ENCODE peak calls at places on chromosomes 5 and 9, in seven cellular contexts. C is lower lobe of right lung, U is body of pancreas, V is coronary artery, I is BJ, E is psoas muscle, R is uterus. O is an unnamed sample.

GRCh38 chr5:174316326-174316725 is 270.8 kb downstream of the NSG2 start:
- DNase-seq in E (no peak), C (no peak), R (no peak), U (no peak), I (no peak), V (no peak), O (no peak)

GRCh38 chr5:40570408-40571129 is 109.1 kb upstream of the PTGER4 start:
- DNase-seq in C (no peak), E (no peak), U (no peak), I (peak; percentile 20), V (no peak), R (no peak), O (no peak)

GRCh38 chr9:96169488-96169887 is 132.5 kb downstream of the HSD17B3 start:
- DNase-seq in C (no peak), I (no peak), E (no peak), R (no peak), V (no peak), U (peak; percentile 23), O (peak; percentile 48)

GRCh38 chr9:129866373-129867137 is 31.3 kb downstream of the USP20 start:
- DNase-seq in U (no peak), E (no peak), I (no peak), V (no peak), C (no peak), R (no peak), O (no peak)

GRCh38 chr5:55691265-55692105 is 20.6 kb downstream of the SLC38A9 start:
- DNase-seq in E (no peak), C (no peak), R (no peak), U (no peak), I (no peak), V (no peak), O (no peak)

GRCh38 chr9:133737071-133737773 is 930 bp downstream of the SARDH start:
- DNase-seq in C (no peak), R (no peak), V (peak; percentile 65), U (peak; percentile 73), I (no peak), E (no peak), O (peak; percentile 38)

GRCh38 chr9:129253820-129254381 is 75.8 kb upstream of the IER5L start:
- DNase-seq in I (no peak), C (peak; percentile 44), R (peak; percentile 89), E (peak; percentile 58), U (peak; percentile 59), V (peak; percentile 83), O (peak; percentile 65)

GRCh38 chr5:31442253-31442820 is 89.6 kb downstream of the DROSHA start:
- DNase-seq in C (no peak), R (no peak), V (no peak), I (no peak), U (no peak), E (no peak), O (no peak)

GRCh38 chr9:79387091-79387490 is 184.7 kb upstream of the TLE4 start:
- DNase-seq in R (no peak), V (no peak), I (no peak), E (no peak), U (no peak), C (no peak), O (no peak)

GRCh38 chr9:121768416-121769015 is 117.1 kb downstream of the DAB2IP start:
- DNase-seq in U (peak; percentile 3), I (no peak), C (peak; percentile 36), E (no peak), R (no peak), V (no peak), O (no peak)

GRCh38 chr9:2874001-2874750 is 30.3 kb upstream of the PUM3 start:
- DNase-seq in E (no peak), U (no peak), C (no peak), I (no peak), R (no peak), V (no peak), O (no peak)

GRCh38 chr5:17365756-17366155 is 132.3 kb upstream of the TAF11L2 start:
- DNase-seq in V (no peak), I (no peak), R (no peak), E (no peak), C (no peak), U (no peak), O (no peak)

GRCh38 chr9:98610711-98611110 is 98.0 kb downstream of the GABBR2 start:
- DNase-seq in C (no peak), E (no peak), R (no peak), U (no peak), V (no peak), I (no peak), O (no peak)

GRCh38 chr9:107650321-107650720 is 160.8 kb upstream of the KLF4 start:
- DNase-seq in C (no peak), E (no peak), R (no peak), I (no peak), U (no peak), V (no peak), O (no peak)

GRCh38 chr9:120212853-120213200 is 367.1 kb downstream of the CDK5RAP2 start:
- DNase-seq in I (no peak), C (no peak), U (no peak), R (no peak), E (no peak), V (no peak), O (no peak)

GRCh38 chr9:114276908-114277821 is 45.7 kb upstream of the ORM1 start:
- DNase-seq in R (peak; percentile 41), I (peak; percentile 95), U (peak; percentile 3), C (peak; percentile 10), E (peak; percentile 47), V (peak; percentile 62), O (peak; percentile 14)

GRCh38 chr9:107175826-107176500 is 107.1 kb upstream of the RAD23B start:
- DNase-seq in R (no peak), E (no peak), U (no peak), C (no peak), V (no peak), I (no peak), O (no peak)

GRCh38 chr5:14526493-14526892 is 55.1 kb upstream of the OTULINL start:
- DNase-seq in U (no peak), V (no peak), I (no peak), R (no peak), C (no peak), E (no peak), O (no peak)

GRCh38 chr9:77726814-77727213 is 78.7 kb upstream of the GNA14 start:
- DNase-seq in I (no peak), C (no peak), V (no peak), U (no peak), E (no peak), R (no peak), O (no peak)

GRCh38 chr9:16720386-16720785 is 150.1 kb downstream of the BNC2 start:
- DNase-seq in E (no peak), I (no peak), U (no peak), C (no peak), R (no peak), V (no peak), O (no peak)

GRCh38 chr5:33994845-33995244 is 10.4 kb upstream of the SLC45A2 start:
- DNase-seq in V (no peak), E (no peak), C (no peak), I (no peak), R (no peak), U (no peak), O (no peak)

GRCh38 chr5:154397652-154398406 is 48.0 kb upstream of the SAP30L start:
- DNase-seq in E (no peak), V (no peak), C (peak; percentile 67), R (no peak), I (no peak), U (peak; percentile 83), O (peak; percentile 24)

GRCh38 chr9:90099262-90099982 is 494.6 kb downstream of the GADD45G start:
- DNase-seq in C (no peak), R (no peak), U (no peak), V (no peak), I (no peak), E (no peak), O (no peak)

GRCh38 chr9:117868594-117868993 is 164.4 kb downstream of the TLR4 start:
- DNase-seq in C (no peak), R (no peak), U (no peak), I (no peak), V (no peak), E (no peak), O (no peak)

GRCh38 chr5:170315154-170315553 is 17.6 kb upstream of the LCP2 start:
- DNase-seq in R (peak; percentile 88), U (peak; percentile 39), E (peak; percentile 69), V (no peak), I (no peak), C (no peak), O (peak; percentile 67)

DNA sequence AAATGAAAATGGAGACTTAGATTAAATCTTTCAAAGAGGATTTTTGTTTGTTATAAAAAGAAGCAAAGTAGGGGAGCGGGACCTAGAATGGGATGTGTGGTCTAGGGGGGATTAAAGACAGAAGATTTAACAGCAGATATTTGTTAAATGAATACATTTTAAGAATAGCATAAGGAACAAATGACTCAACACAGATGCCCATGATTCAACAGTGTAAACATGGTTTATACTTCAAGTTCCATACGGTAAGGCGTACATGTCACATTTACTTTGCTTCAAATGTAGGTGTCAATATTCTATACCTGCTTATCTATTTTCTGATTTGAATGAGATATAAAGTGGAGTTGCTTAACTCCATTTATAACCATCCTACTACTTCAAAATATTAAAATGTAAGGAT is 1.5 kb downstream of the TICAM2 start:
- DNase-seq in E (no peak), U (no peak), V (no peak), I (no peak), R (no peak), C (no peak), O (no peak)
- H3K4me3 ChIP-seq in E (peak overlapping the region; percentile 88), U (no peak overlapping the region), V (peak overlapping the region; percentile 97), I (peak overlapping the region; percentile 82), R (no peak overlapping the region), C (peak overlapping the region; percentile 76), O (no peak overlapping the region)

DNA sequence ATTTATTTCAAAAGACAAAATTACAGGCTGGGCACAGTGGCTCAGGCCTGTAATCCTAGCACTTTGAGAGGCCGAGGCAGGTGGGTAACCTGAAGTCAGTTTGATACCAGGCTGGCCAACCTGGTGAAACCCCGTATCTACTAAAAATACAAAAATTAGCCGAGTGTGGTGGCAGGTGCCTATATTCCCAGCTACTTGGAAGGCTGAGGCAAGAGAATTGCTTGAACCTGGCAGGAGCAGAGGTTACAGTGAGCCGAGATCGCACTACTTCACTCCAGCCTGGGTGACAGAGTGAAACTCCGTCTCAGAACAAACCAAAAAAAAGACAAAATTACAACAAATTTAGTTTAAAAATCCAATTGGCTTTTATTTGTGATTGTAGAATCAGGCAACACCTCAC is 14.3 kb upstream of the SLC30A5 start:
- DNase-seq in V (no peak), I (no peak), C (no peak), R (no peak), U (peak; percentile 78), E (no peak), O (no peak)
- TF ChIP-seq CTCF in V (no peak), I (no peak), C (no peak), R (no peak), U (no peak), E (no peak), O (no peak)

DNA sequence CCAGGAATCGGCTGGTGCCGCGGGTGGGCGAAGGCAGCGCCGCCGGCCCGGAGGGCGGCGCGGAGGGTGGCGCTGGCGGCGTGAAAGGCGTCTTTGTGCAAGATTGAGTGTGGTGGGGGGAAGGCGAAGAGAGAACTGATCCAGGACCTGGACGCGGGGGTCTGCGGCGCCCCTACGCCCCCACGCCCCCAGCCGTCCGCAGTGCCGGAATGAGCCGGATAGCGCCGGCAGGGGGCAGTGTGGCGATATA is 4.5 kb upstream of the RGMB start:
- DNase-seq in C (peak; percentile 56), V (no peak), U (no peak), E (peak; percentile 50), R (no peak), I (no peak), O (no peak)
- H3K4me3 ChIP-seq in C (peak overlapping the region; percentile 74), V (peak overlapping the region; percentile 70), U (peak overlapping the region; percentile 52), E (peak overlapping the region; percentile 78), R (peak overlapping the region; percentile 56), I (peak overlapping the region; percentile 84), O (peak overlapping the region; percentile 54)

GRCh38 chr5:119255571-119256356 is 100.1 kb upstream of the TNFAIP8 start:
- DNase-seq in V (no peak), C (no peak), U (no peak), R (no peak), E (no peak), I (no peak), O (no peak)
- TF ChIP-seq CTCF in V (no peak), C (no peak), U (no peak), R (no peak), E (no peak), I (no peak), O (no peak)

O was measured in adrenal gland.